ENCODE peak calls at places on chromosomes 12 and 14, in ten cellular contexts. G is NCI-H69; W is epithelial cell of esophagus; F is mucosa of descending colon; L is AG09309; Q is PC-3; C is T follicular helper cell; R is colonic mucosa; P is stimulated activated CD4-positive, alpha-beta T cell treated with anti-CD3 and anti-CD28 coated beads, Interleukin-2, amount 100 ng/mL, for 24 hours; K is NCI-H345. O is an unnamed sample.

GRCh38 chr12:2652011-2652400 is 142.8 kb upstream of the FKBP4 start:
- DNase-seq in P (no peak), W (no peak), K (no peak), R (no peak), L (no peak), G (no peak), C (no peak), Q (no peak), F (no peak), O (no peak)

GRCh38 chr12:49946086-49946485 is 4.5 kb upstream of the AQP2 start:
- DNase-seq in W (no peak), C (no peak), G (no peak), K (no peak), Q (no peak), P (no peak), F (peak), R (peak), L (no peak), O (no peak)

GRCh38 chr12:89756638-89757321 is 48.1 kb upstream of the ATP2B1 start:
- DNase-seq in L (peak), Q (peak), W (peak), P (no peak), R (peak), G (peak), C (no peak), F (peak), K (no peak), O (no peak)

GRCh38 chr14:105500726-105501101 is 9.7 kb downstream of the TEDC1 start:
- DNase-seq in W (no peak), R (no peak), C (no peak), F (no peak), P (no peak), K (no peak), G (no peak), Q (no peak), L (no peak), O (no peak)

GRCh38 chr12:68012712-68013111 is 23.5 kb downstream of the IFNG-AS1 start:
- DNase-seq in W (no peak), K (peak), G (peak), L (no peak), R (no peak), F (no peak), C (no peak), Q (no peak), P (no peak), O (no peak)

GRCh38 chr12:113133036-113133435 is 2.5 kb downstream of the RASAL1 start:
- DNase-seq in W (no peak), C (no peak), Q (no peak), P (no peak), K (no peak), F (no peak), L (no peak), G (no peak), R (no peak), O (no peak)

GRCh38 chr12:122356192-122356635 is 66.3 kb downstream of the CLIP1 start:
- DNase-seq in W (peak), G (peak), C (peak), Q (peak), R (peak), F (peak), P (peak), L (no peak), K (peak), O (peak)

GRCh38 chr14:99363616-99364290 is 91.8 kb upstream of the BCL11B start:
- DNase-seq in W (no peak), Q (no peak), R (no peak), F (no peak), G (no peak), C (no peak), L (no peak), K (no peak), P (no peak), O (no peak)

GRCh38 chr12:120725659-120726509 is at the start of gene ACADS:
- DNase-seq in L (no peak), K (peak), P (peak), Q (peak), R (peak), W (peak), G (peak), C (peak), F (peak), O (peak)